ENCODE peak calls at places on chromosome 20, in ten cellular contexts. H is cardiac muscle cell, M is IMR-90, D is pancreas, E is fibroblast of the aortic adventitia, K is fibroblast of pulmonary artery, F is psoas muscle, U is AG09309, Q is breast epithelium, S is cardiac fibroblast. L is an unnamed sample.
A peak's percentile ranks its signal among the peaks of the same experiment; 100 is the strongest.

GRCh38 chr20:37519508-37520416 is 1.3 kb upstream of the NNAT start:
- DNase-seq in E (no peak), F (no peak), S (no peak), K (no peak), D (no peak), Q (no peak), H (peak; percentile 33), M (no peak), U (no peak), L (no peak)

GRCh38 chr20:33276303-33277113 is 6.5 kb upstream of the BPIFB1 start:
- DNase-seq in F (no peak), Q (no peak), U (no peak), D (no peak), S (no peak), M (no peak), H (peak; percentile 25), E (no peak), K (no peak), L (no peak)

GRCh38 chr20:22684072-22684762 is 99.8 kb upstream of the FOXA2 start:
- DNase-seq in U (peak; percentile 38), H (peak; percentile 77), M (peak; percentile 67), Q (peak; percentile 38), S (peak; percentile 85), D (peak; percentile 74), E (peak; percentile 79), K (peak; percentile 87), F (peak; percentile 37), L (peak; percentile 63)

GRCh38 chr20:57260959-57261357 is 5.5 kb downstream of the BMP7 start:
- DNase-seq in D (no peak), K (no peak), M (peak; percentile 20), U (no peak), E (no peak), Q (no peak), F (no peak), H (peak; percentile 63), S (no peak), L (no peak)

GRCh38 chr20:11338506-11339306 is 579.0 kb upstream of the BTBD3 start:
- DNase-seq in U (no peak), E (peak; percentile 24), K (peak; percentile 33), D (no peak), M (peak; percentile 74), Q (no peak), H (no peak), F (no peak), S (peak; percentile 29), L (no peak)

GRCh38 chr20:63782051-63782471 is 42.5 kb downstream of the SLC2A4RG start:
- DNase-seq in S (no peak), D (no peak), Q (no peak), M (no peak), H (no peak), U (no peak), F (no peak), E (no peak), K (no peak), L (no peak)

GRCh38 chr20:23878787-23879186 is 761 bp downstream of the CST5 start:
- DNase-seq in U (no peak), S (no peak), K (no peak), F (no peak), M (no peak), E (no peak), D (no peak), H (no peak), Q (no peak), L (no peak)

GRCh38 chr20:58511364-58511763 is 3.8 kb downstream of the APCDD1L start:
- DNase-seq in H (no peak), F (no peak), M (peak; percentile 83), D (no peak), K (peak; percentile 87), S (peak; percentile 84), Q (no peak), U (peak; percentile 76), E (peak; percentile 81), L (peak; percentile 82)

GRCh38 chr20:38098952-38099351 is 65.4 kb downstream of the RPRD1B start:
- DNase-seq in K (no peak), E (no peak), Q (no peak), D (no peak), S (no peak), F (no peak), H (no peak), M (no peak), U (no peak), L (no peak)

GRCh38 chr20:13356087-13356486 is 135.0 kb downstream of the ISM1 start:
- DNase-seq in D (no peak), S (no peak), H (no peak), F (no peak), E (no peak), K (no peak), Q (no peak), U (no peak), M (no peak), L (no peak)

GRCh38 chr20:13353261-13353945 is 132.3 kb downstream of the ISM1 start:
- DNase-seq in K (no peak), S (no peak), U (no peak), E (no peak), Q (no peak), H (no peak), D (no peak), F (no peak), M (no peak), L (no peak)

GRCh38 chr20:13355386-13355785 is 134.3 kb downstream of the ISM1 start:
- DNase-seq in F (no peak), D (no peak), U (no peak), K (no peak), M (no peak), Q (peak; percentile 78), E (no peak), H (no peak), S (no peak), L (peak; percentile 22)

DNA sequence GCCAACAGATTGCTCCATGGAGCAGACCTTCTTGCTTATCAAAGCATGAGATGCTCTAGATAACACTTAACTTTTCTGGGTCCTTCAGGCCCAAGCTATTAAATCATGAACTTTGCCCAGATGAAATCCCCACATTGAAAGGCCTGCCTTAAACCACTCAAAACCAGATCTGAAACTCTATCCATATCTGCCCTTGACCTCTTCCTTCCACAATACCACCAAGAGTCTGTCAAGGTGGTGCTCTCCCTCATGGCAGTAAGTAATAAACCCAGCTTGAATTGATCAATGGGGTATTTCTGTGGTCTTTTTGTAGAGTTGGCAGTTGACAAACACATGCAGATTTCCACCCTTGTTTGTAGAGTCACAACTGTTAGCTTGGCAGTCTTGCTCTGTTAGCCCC is 135.5 kb downstream of the ISM1 start:
- DNase-seq in E (no peak), U (no peak), M (no peak), D (no peak), S (no peak), F (no peak), H (no peak), K (no peak), Q (no peak), L (no peak)
- H3K4me3 ChIP-seq in E (no peak overlapping the region), U (no peak overlapping the region), M (no peak overlapping the region), D (no peak overlapping the region), S (no peak overlapping the region), F (no peak overlapping the region), H (no peak overlapping the region), K (no peak overlapping the region), Q (no peak overlapping the region), L (no peak overlapping the region)

GRCh38 chr20:41604002-41604401 is 14.2 kb downstream of the CHD6 start:
- DNase-seq in M (no peak), U (no peak), F (no peak), S (no peak), D (no peak), K (no peak), Q (no peak), H (no peak), E (no peak), L (no peak)
- TF ChIP-seq CTCF in M (no peak), U (no peak), F (no peak), S (peak; percentile 19), D (no peak), K (peak; percentile 26), Q (peak; percentile 13), H (peak; percentile 19), E (peak; percentile 23), L (no peak)

GRCh38 chr20:53302695-53303094 is 290.9 kb downstream of the ZNF217 start:
- DNase-seq in H (no peak), D (no peak), S (no peak), Q (no peak), M (no peak), U (no peak), E (no peak), F (no peak), K (no peak), L (no peak)
- H3K4me3 ChIP-seq in H (no peak overlapping the region), D (no peak overlapping the region), S (no peak overlapping the region), Q (no peak overlapping the region), M (no peak overlapping the region), U (no peak overlapping the region), E (no peak overlapping the region), F (no peak overlapping the region), K (no peak overlapping the region), L (no peak overlapping the region)

GRCh38 chr20:34524426-34524825 is 8.2 kb downstream of the DYNLRB1 start:
- DNase-seq in K (no peak), E (no peak), Q (no peak), D (no peak), U (no peak), F (no peak), M (no peak), S (no peak), H (no peak), L (no peak)

GRCh38 chr20:34525709-34526416 is 9.6 kb downstream of the DYNLRB1 start:
- DNase-seq in D (peak; percentile 79), K (peak; percentile 99), F (peak; percentile 86), U (peak; percentile 97), E (peak; percentile 98), M (peak; percentile 100), Q (peak; percentile 95), S (peak; percentile 97), H (no peak), L (peak; percentile 99)

GRCh38 chr20:34526466-34526865 is 10.2 kb downstream of the DYNLRB1 start:
- DNase-seq in S (no peak), D (no peak), F (no peak), M (peak; percentile 33), K (no peak), U (no peak), H (no peak), Q (no peak), E (no peak), L (no peak)

GRCh38 chr20:34525342-34525708 is 9.1 kb downstream of the DYNLRB1 start:
- DNase-seq in U (no peak), D (no peak), K (no peak), S (no peak), F (no peak), E (no peak), H (no peak), M (no peak), Q (no peak), L (no peak)

DNA sequence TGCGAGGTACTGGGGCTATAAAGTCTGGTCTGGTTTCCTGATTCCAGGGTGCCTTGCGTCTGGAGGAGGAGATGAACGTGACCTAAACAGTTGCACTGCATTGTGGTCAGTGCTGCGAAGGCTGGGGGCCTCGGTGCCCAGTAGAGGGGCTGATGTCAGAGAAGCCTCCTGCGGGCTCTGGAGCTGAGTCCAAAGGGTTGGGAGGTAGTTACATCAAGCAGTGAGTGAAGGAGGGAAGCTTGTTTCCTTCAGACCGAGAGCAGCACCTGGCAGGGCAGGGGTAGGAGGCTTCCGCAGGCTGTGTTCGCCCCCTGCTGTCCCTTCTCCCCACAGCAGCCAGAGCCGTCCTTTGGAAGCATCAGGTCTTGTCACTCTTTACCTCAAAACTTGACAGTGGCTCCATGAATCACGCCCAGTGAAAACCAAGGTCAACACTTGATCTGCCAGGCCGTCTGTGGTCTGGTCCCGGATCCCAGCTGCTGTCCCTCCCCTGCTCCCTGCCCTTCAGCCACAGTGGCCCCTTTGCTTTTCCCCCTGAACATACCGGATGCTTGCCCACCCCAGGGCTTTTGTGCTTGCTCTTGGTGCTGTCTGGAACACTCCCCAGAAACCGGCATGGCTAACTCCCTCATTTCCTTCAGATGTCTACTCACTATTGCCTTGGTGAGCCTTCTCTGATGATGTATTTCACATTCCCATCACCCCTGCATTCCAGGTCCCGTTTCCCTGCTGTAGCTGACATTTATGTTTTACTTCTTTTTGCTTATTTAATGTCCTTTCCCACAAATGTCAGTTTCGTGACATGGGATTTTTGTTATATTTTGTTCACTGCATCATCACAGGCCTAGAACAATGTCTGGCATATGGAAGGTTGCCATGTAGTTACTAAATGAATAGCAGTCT is 7.0 kb downstream of the DYNLRB1 start:
- DNase-seq in U (peak; percentile 42), M (peak; percentile 81), S (peak; percentile 61), E (peak; percentile 86), D (peak; percentile 69), Q (no peak), K (peak; percentile 83), H (peak; percentile 52), F (peak; percentile 60), L (peak; percentile 89)
- TF ChIP-seq CTCF in U (peak; percentile 56), M (peak; percentile 72), S (peak; percentile 76), E (peak; percentile 58), D (no peak), Q (no peak), K (peak; percentile 65), H (peak; percentile 62), F (peak; percentile 72), L (peak; percentile 57)